ENCODE peak calls at places on chromosomes 6 and 20, in nine cellular contexts. Z, Y, V, G, E, O, R, W and D are unnamed samples.
A peak's percentile ranks its signal among the peaks of the same experiment; 100 is the strongest.

GRCh38 chr6:73652637-73653570 is 888 bp downstream of the SLC17A5 start:
- DNase-seq in Z (peak; percentile 65), Y (peak; percentile 77), V (peak; percentile 54), G (peak; percentile 79), E (peak; percentile 62), O (peak; percentile 82), R (peak; percentile 24), W (peak; percentile 62), D (no peak)

GRCh38 chr6:110041149-110041548 is 63.0 kb downstream of the GPR6 start:
- DNase-seq in Z (no peak), Y (no peak), V (no peak), G (no peak), E (no peak), O (no peak), R (no peak), W (no peak), D (no peak)

GRCh38 chr6:1267057-1267732 is 44.7 kb upstream of the FOXQ1 start:
- DNase-seq in Z (peak; percentile 58), Y (no peak), V (no peak), G (no peak), E (no peak), O (no peak), R (peak; percentile 12), W (no peak), D (no peak)

GRCh38 chr6:11366934-11367637 is 134.6 kb upstream of the NEDD9 start:
- DNase-seq in Z (peak; percentile 27), Y (no peak), V (no peak), G (peak; percentile 57), E (no peak), O (no peak), R (peak; percentile 61), W (no peak), D (no peak)

GRCh38 chr20:25574411-25574810 is 10.9 kb downstream of the NINL start:
- DNase-seq in Z (peak; percentile 66), Y (no peak), V (no peak), G (no peak), E (no peak), O (no peak), R (peak; percentile 12), W (no peak), D (no peak)

GRCh38 chr6:2447318-2447717 is 201.9 kb upstream of the GMDS start:
- DNase-seq in Z (no peak), Y (no peak), V (no peak), G (no peak), E (no peak), O (no peak), R (no peak), W (no peak), D (no peak)

GRCh38 chr20:17431621-17432364 is 99.4 kb downstream of the BFSP1 start:
- DNase-seq in Z (peak; percentile 79), Y (no peak), V (peak; percentile 34), G (peak; percentile 77), E (peak; percentile 73), O (peak; percentile 65), R (peak; percentile 10), W (peak; percentile 72), D (peak; percentile 37)

GRCh38 chr20:49859807-49860206 is 47.2 kb downstream of the SLC9A8 start:
- DNase-seq in Z (peak; percentile 46), Y (no peak), V (no peak), G (no peak), E (no peak), O (no peak), R (no peak), W (no peak), D (no peak)

GRCh38 chr20:2449386-2449785 is 21.2 kb downstream of the SNRPB start:
- DNase-seq in Z (no peak), Y (no peak), V (no peak), G (no peak), E (no peak), O (no peak), R (no peak), W (no peak), D (no peak)
- TF ChIP-seq CTCF in Z (no peak), Y (no peak), V (no peak), G (no peak), E (no peak), O (no peak), R (no peak), W (no peak), D (no peak)

GRCh38 chr6:152983637-152984386 is 971 bp upstream of the FBXO5 start:
- DNase-seq in Z (peak; percentile 93), Y (peak; percentile 96), V (peak; percentile 97), G (peak; percentile 47), E (peak; percentile 99), O (peak; percentile 93), R (peak; percentile 70), W (no peak), D (peak; percentile 52)

GRCh38 chr6:152981219-152981618 is 1.6 kb downstream of the FBXO5 start:
- DNase-seq in Z (no peak), Y (no peak), V (no peak), G (no peak), E (no peak), O (no peak), R (no peak), W (no peak), D (no peak)

GRCh38 chr6:152984387-152984872 is 1.6 kb upstream of the FBXO5 start:
- DNase-seq in Z (peak; percentile 31), Y (no peak), V (no peak), G (peak; percentile 13), E (no peak), O (peak; percentile 40), R (no peak), W (no peak), D (no peak)

GRCh38 chr6:152981989-152982767 is 663 bp downstream of the FBXO5 start:
- DNase-seq in Z (no peak), Y (no peak), V (peak; percentile 33), G (peak; percentile 37), E (peak; percentile 34), O (no peak), R (no peak), W (no peak), D (no peak)

GRCh38 chr6:152982768-152983636 is at the start of gene FBXO5:
- DNase-seq in Z (peak; percentile 99), Y (peak; percentile 99), V (peak; percentile 98), G (peak; percentile 99), E (peak; percentile 98), O (peak; percentile 96), R (peak; percentile 92), W (peak; percentile 97), D (peak; percentile 96)
- TF ChIP-seq CTCF in Z (no peak), Y (no peak), V (no peak), G (no peak), E (no peak), O (no peak), R (no peak), W (no peak), D (no peak)

GRCh38 chr6:131265939-131266338 is 130.7 kb downstream of the AKAP7 start:
- DNase-seq in Z (no peak), Y (no peak), V (no peak), G (no peak), E (no peak), O (no peak), R (no peak), W (no peak), D (no peak)

GRCh38 chr6:131257104-131257503 is 121.8 kb downstream of the AKAP7 start:
- DNase-seq in Z (no peak), Y (no peak), V (no peak), G (no peak), E (no peak), O (no peak), R (no peak), W (no peak), D (no peak)

GRCh38 chr6:131258010-131258652 is 122.9 kb downstream of the AKAP7 start:
- DNase-seq in Z (no peak), Y (no peak), V (no peak), G (no peak), E (no peak), O (no peak), R (no peak), W (no peak), D (no peak)

GRCh38 chr6:131258816-131259476 is 123.7 kb downstream of the AKAP7 start:
- DNase-seq in Z (no peak), Y (no peak), V (no peak), G (peak; percentile 16), E (no peak), O (no peak), R (peak; percentile 56), W (no peak), D (no peak)

GRCh38 chr6:131262060-131262459 is 126.8 kb downstream of the AKAP7 start:
- DNase-seq in Z (no peak), Y (no peak), V (no peak), G (no peak), E (no peak), O (no peak), R (no peak), W (no peak), D (no peak)
- TF ChIP-seq CTCF in Z (no peak), Y (no peak), V (no peak), G (no peak), E (no peak), O (no peak), R (no peak), W (no peak), D (no peak)

GRCh38 chr6:42698217-42698616 is 24.2 kb downstream of the PRPH2 start:
- DNase-seq in Z (no peak), Y (no peak), V (no peak), G (no peak), E (no peak), O (no peak), R (no peak), W (no peak), D (no peak)
- TF ChIP-seq CTCF in Z (no peak), Y (no peak), V (no peak), G (no peak), E (no peak), O (no peak), R (no peak), W (no peak), D (no peak)

DNA sequence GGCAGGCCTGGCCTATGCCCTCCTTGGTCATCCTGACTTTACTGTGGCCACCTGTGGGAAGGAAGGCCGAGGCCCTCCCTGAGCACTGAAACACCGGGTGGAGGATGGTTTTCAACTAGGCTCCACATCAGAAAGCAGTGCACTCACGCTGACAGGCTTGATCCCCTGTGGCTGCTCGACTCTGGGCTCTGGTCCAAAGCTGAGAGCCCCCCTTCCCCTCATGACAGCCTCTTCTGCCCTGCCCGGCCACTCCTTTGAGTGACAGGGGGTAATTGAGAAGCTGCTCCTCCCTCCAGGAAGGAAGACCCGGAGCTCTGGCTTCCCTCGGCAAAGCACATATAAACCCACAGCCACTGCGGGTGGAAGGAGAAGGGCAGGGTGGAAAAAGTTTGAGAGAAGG is 43.6 kb downstream of the MUC22 start:
- DNase-seq in Z (no peak), Y (no peak), V (peak; percentile 24), G (peak; percentile 21), E (no peak), O (no peak), R (no peak), W (no peak), D (no peak)
- TF ChIP-seq CTCF in Z (no peak), Y (no peak), V (no peak), G (no peak), E (no peak), O (no peak), R (no peak), W (no peak), D (no peak)

GRCh38 chr20:60857708-60858107 is 394.4 kb upstream of the CDH4 start:
- DNase-seq in Z (peak; percentile 11), Y (no peak), V (no peak), G (no peak), E (no peak), O (no peak), R (peak; percentile 57), W (no peak), D (no peak)

GRCh38 chr20:60851826-60852704 is 400.0 kb upstream of the CDH4 start:
- DNase-seq in Z (no peak), Y (no peak), V (no peak), G (peak; percentile 66), E (peak; percentile 66), O (no peak), R (no peak), W (peak; percentile 68), D (no peak)
- TF ChIP-seq CTCF in Z (peak; percentile 23), Y (no peak), V (peak; percentile 31), G (peak; percentile 88), E (peak; percentile 72), O (peak; percentile 26), R (peak; percentile 36), W (peak; percentile 64), D (no peak)